ENCODE peak calls at places on chromosomes 1 and 21, in six cellular contexts. W is GM12891, J is K562, H is H1, B is HepG2, E is GM12878. U is an unnamed sample.

GRCh38 chr1:51331206-51332100 is 1.1 kb upstream of the TTC39A start:
- DNase-seq in J (peak; percentile 93), W (peak; percentile 49), B (peak; percentile 62), H (no peak), E (peak; percentile 13), U (no peak)

GRCh38 chr21:32370971-32371766 is 21.6 kb downstream of the URB1 start:
- DNase-seq in H (no peak), J (no peak), B (no peak), E (no peak), W (no peak), U (no peak)

GRCh38 chr1:10737268-10737624 is 59.2 kb downstream of the CASZ1 start:
- DNase-seq in B (no peak), W (no peak), H (no peak), J (no peak), E (no peak), U (no peak)

GRCh38 chr1:153730468-153730988 is 2.7 kb downstream of the INTS3 start:
- DNase-seq in W (no peak), H (no peak), B (peak; percentile 30), E (no peak), J (no peak), U (no peak)

GRCh38 chr1:91556556-91556955 is 55.9 kb downstream of the CDC7 start:
- DNase-seq in W (no peak), E (no peak), J (no peak), B (no peak), H (no peak), U (no peak)

GRCh38 chr1:232837085-232837484 is 31.9 kb downstream of the MAP10 start:
- DNase-seq in J (no peak), W (no peak), E (no peak), H (no peak), B (no peak), U (no peak)

GRCh38 chr1:24119859-24120756 is 8.2 kb upstream of the MYOM3 start:
- DNase-seq in W (no peak), J (no peak), H (no peak), E (no peak), B (peak; percentile 85), U (no peak)

GRCh38 chr1:32539584-32540571 is 651 bp downstream of the ZBTB8A start:
- DNase-seq in J (peak; percentile 71), H (no peak), E (no peak), W (peak; percentile 54), B (no peak), U (peak; percentile 42)

GRCh38 chr21:33254766-33255165 is 11.4 kb upstream of the IL10RB start:
- DNase-seq in E (no peak), J (no peak), H (no peak), W (no peak), B (no peak), U (no peak)

GRCh38 chr1:223717695-223718363 is 5.5 kb downstream of the CAPN2 start:
- DNase-seq in B (no peak), H (no peak), J (no peak), W (no peak), E (no peak), U (no peak)

GRCh38 chr1:205318231-205318991 is 3.1 kb downstream of the NUAK2 start:
- DNase-seq in W (no peak), J (no peak), H (no peak), B (peak; percentile 93), E (no peak), U (no peak)

GRCh38 chr1:6923012-6923805 is 138.0 kb downstream of the CAMTA1 start:
- DNase-seq in E (no peak), J (no peak), B (no peak), W (no peak), H (no peak), U (no peak)

GRCh38 chr1:203145321-203146041 is 18.0 kb downstream of the ADORA1 start:
- DNase-seq in E (no peak), H (no peak), W (no peak), B (no peak), J (no peak), U (no peak)

GRCh38 chr1:62800274-62800673 is 16.3 kb downstream of the ATG4C start:
- DNase-seq in J (no peak), W (no peak), H (no peak), B (no peak), E (no peak), U (no peak)

GRCh38 chr1:156870734-156871133 is 10.1 kb downstream of the NTRK1 start:
- DNase-seq in E (no peak), W (no peak), J (no peak), H (no peak), B (no peak), U (no peak)

GRCh38 chr1:184160236-184160635 is 108.7 kb downstream of the TSEN15 start:
- DNase-seq in W (no peak), H (no peak), B (no peak), J (no peak), E (peak; percentile 36), U (no peak)

GRCh38 chr1:147600119-147601111 is 59.1 kb downstream of the BCL9 start:
- DNase-seq in W (no peak), J (peak; percentile 20), H (no peak), B (peak; percentile 25), E (no peak), U (no peak)

GRCh38 chr1:65395887-65396612 is 24.4 kb upstream of the LEPR start:
- DNase-seq in E (no peak), J (no peak), W (no peak), H (peak; percentile 19), B (no peak), U (no peak)

GRCh38 chr1:81802601-81803422 is 2.1 kb downstream of the ADGRL2 start:
- DNase-seq in W (peak; percentile 4), H (no peak), B (no peak), E (no peak), J (no peak), U (no peak)

GRCh38 chr1:21333824-21334213 is 43.6 kb upstream of the ECE1 start:
- DNase-seq in W (no peak), J (no peak), E (no peak), H (no peak), B (no peak), U (no peak)

GRCh38 chr1:21335750-21336168 is 45.5 kb upstream of the ECE1 start:
- DNase-seq in B (no peak), E (no peak), J (no peak), W (no peak), H (no peak), U (no peak)

GRCh38 chr1:21335088-21335678 is 44.9 kb upstream of the ECE1 start:
- DNase-seq in H (no peak), E (no peak), J (no peak), B (no peak), W (no peak), U (no peak)

GRCh38 chr1:21332691-21333449 is 42.6 kb upstream of the ECE1 start:
- DNase-seq in J (no peak), E (no peak), H (no peak), B (peak; percentile 59), W (no peak), U (no peak)

DNA sequence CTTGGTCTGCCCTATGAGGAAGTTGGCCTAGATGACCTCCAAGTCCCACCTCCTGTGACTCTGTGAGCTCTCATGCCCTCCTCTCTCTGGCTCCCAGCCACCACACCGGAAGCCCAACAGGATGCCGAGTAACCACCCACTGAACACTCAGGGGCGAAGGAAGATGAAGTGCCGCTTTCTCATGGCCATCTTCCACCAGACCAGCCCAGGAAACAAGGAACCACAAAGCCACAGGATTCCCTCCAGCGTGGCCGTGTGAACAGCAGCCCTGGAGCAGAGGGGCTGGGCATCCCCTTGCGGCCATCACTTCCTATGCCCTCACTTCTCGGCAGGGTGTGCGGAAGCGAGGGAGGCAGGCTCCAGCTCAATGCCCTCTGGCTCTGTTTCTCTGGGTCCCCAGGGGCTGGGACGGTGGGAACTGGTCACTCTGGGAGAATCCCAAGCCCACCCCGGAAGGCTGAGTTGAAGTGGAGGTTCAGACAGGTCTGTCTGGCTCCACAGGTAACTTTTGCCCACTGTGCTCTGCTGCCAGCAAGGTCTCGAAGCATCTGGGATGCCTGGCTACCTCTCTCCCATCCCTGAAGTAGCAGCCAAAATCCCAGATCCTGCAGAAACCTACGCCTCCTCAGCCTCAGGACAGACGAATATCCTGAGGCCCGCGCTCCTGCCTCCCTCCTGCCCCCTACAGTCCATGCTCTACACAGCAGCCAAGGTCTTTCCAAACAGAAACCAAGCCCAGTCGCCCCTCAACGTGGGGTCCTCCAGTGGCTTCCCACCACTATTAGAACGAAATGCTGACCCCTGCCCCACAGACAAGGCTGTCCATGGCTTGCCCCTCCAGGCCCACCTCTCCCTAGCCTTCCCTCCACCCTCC is 44.2 kb upstream of the ECE1 start:
- DNase-seq in B (no peak), E (peak; percentile 91), J (peak; percentile 65), H (no peak), W (peak; percentile 66), U (peak; percentile 63)
- TF ChIP-seq POLR2A in B (no peak), E (peak; percentile 56), J (no peak), H (no peak), W (no peak), U (peak; percentile 41)

GRCh38 chr1:30484668-30485067 is 238.7 kb downstream of the MATN1 start:
- DNase-seq in J (no peak), W (no peak), E (no peak), H (no peak), B (no peak), U (no peak)
- TF ChIP-seq TAF1 in J (no peak), W (no peak), E (no peak), H (no peak), B (no peak), U (no peak)

DNA sequence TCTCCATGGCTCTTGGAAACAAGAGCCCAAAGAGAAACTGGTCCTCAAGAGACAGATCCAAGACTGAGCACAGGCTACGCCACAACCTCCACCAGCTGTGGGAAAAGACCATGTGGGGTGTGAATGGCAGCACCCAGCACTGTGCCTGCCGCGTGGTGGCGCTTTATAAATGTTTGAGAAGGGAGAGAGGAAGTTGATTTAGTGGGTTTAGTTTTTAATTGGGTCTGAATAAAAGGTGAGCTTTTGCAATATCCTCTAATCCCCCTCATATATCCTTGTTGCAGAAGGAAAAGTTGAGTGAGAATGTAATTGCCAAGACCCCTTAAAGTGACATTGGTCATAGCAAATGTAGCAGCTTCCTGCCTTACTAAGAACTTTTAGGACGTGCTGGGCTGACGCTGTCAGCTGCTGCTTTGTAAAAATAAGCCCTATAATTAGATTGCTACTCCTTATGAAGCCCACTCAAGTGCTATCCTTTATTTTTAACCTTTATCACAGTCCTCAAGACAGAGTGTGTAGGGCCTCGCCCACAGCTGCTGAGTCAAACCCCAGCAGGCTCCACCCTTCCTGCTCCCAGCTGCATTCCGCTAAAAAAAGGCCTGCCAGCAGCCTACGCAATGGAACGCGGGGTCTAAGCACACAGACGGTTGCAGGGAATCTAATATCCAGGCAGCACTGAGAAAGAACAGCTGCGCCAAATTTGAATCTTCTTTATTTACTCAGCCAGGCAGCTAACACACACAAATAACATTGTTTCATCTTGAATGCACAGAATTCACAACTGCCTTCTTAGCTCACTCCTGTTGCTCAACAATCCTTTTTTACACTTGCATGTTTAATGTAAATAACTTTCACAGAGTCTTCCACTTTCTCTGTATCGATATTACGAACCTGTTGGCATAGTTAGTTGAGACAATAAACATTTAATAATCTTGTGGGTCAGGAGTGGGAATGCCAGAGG is 47.3 kb upstream of the PRDX6 start:
- DNase-seq in J (peak; percentile 81), B (peak; percentile 39), W (no peak), H (peak; percentile 15), E (no peak), U (no peak)
- TF ChIP-seq POLR2A in J (peak; percentile 58), B (no peak), W (no peak), H (no peak), E (peak; percentile 17), U (no peak)

DNA sequence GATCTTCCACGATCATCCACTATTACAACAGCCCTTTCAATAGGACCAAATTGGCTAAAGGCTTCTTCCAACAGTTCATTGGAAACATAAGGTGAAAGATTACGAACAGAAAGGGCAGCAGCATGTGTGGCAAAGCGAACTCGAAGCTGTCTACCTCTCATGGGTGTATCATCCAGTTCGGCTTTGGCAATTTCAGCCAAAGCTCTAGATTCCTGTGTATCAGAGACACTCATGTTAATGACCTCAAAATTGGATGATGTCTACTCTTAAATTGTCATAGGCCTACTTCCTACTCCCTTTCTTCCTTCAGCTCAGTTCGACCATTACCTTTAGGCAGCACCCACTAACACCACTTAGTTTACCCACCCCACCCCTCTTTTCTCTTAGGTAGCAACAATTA is 2.2 kb downstream of the SFPQ start:
- DNase-seq in J (no peak), B (no peak), H (no peak), E (no peak), W (no peak), U (no peak)
- TF ChIP-seq TAF1 in J (no peak), B (no peak), H (no peak), E (no peak), W (no peak), U (no peak)